ENCODE peak calls at places on chromosome 1, in six cellular contexts. Z is fibroblast of the aortic adventitia, Y is spleen, W is IMR-90, A is tibial artery, R is GM12865. C is an unnamed sample.
A peak's percentile ranks its signal among the peaks of the same experiment; 100 is the strongest.

GRCh38 chr1:91676030-91676429 is 175.4 kb downstream of the CDC7 start:
- DNase-seq in R (no peak), Z (no peak), W (no peak), A (no peak), Y (no peak), C (no peak)

GRCh38 chr1:14987829-14988603 is 165.5 kb upstream of the TMEM51 start:
- DNase-seq in W (no peak), Y (no peak), Z (peak; percentile 71), R (no peak), A (peak; percentile 72), C (no peak)

GRCh38 chr1:246753670-246754535 is 29.7 kb downstream of the SCCPDH start:
- DNase-seq in Z (peak; percentile 73), R (peak; percentile 77), W (peak; percentile 68), A (peak; percentile 69), Y (peak; percentile 78), C (peak; percentile 49)

GRCh38 chr1:223345720-223346119 is 18.3 kb downstream of the SUSD4 start:
- DNase-seq in Z (no peak), A (no peak), W (no peak), R (no peak), Y (no peak), C (no peak)

GRCh38 chr1:18160290-18160942 is 52.8 kb downstream of the IGSF21 start:
- DNase-seq in W (no peak), Z (no peak), R (no peak), Y (no peak), A (peak; percentile 74), C (no peak)

GRCh38 chr1:6001992-6002576 is 9.9 kb upstream of the NPHP4 start:
- DNase-seq in R (no peak), Z (no peak), Y (peak; percentile 72), A (peak; percentile 43), W (no peak), C (peak; percentile 18)

GRCh38 chr1:154081386-154082126 is 73.3 kb downstream of the NUP210L start:
- DNase-seq in Z (no peak), A (no peak), Y (no peak), W (no peak), R (no peak), C (no peak)

GRCh38 chr1:40742363-40743061 is 41.1 kb upstream of the KCNQ4 start:
- DNase-seq in A (no peak), Z (no peak), W (no peak), Y (no peak), R (no peak), C (no peak)

GRCh38 chr1:201639391-201639790 is 100.5 kb downstream of the NAV1 start:
- DNase-seq in W (no peak), R (no peak), A (no peak), Y (no peak), Z (no peak), C (no peak)

GRCh38 chr1:89311757-89312156 is 39.1 kb upstream of the GBP5 start:
- DNase-seq in Z (no peak), R (peak; percentile 14), A (no peak), W (no peak), Y (peak; percentile 73), C (no peak)

GRCh38 chr1:65264197-65264929 is 45.0 kb upstream of the DNAJC6 start:
- DNase-seq in Z (peak; percentile 35), Y (no peak), W (peak; percentile 37), A (no peak), R (no peak), C (no peak)
- H3K4me3 ChIP-seq in Z (peak overlapping the region; percentile 39), Y (peak overlapping the region; percentile 51), W (peak overlapping the region; percentile 15), A (peak overlapping the region; percentile 61), R (no peak overlapping the region), C (no peak overlapping the region)

GRCh38 chr1:230149751-230150584 is 82.9 kb downstream of the GALNT2 start:
- DNase-seq in Y (peak; percentile 88), R (peak; percentile 68), A (no peak), W (peak; percentile 32), Z (no peak), C (peak; percentile 45)
- H3K4me3 ChIP-seq in Y (no peak overlapping the region), R (peak overlapping the region; percentile 2), A (no peak overlapping the region), W (no peak overlapping the region), Z (no peak overlapping the region), C (no peak overlapping the region)

DNA sequence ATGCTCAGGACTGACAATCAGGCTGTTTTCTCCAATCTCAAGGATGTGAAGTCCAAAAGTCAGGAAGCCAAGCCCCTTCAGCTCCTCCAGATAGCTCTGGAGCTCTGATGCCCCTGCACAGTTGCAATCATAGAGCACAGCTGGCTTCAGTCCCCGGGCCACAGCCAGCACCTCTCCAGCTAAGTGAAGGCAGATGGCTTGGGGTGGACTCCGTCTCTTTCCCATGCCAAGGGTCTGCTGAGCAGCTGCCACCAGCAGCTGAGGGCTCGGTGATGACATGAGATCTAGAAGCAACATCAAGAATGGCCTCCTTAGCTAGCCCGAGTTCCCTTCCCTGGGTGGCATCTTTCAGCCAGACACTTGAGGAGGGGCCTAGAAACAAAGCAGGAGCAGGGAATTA is 1.0 kb downstream of the C1orf74 start:
- DNase-seq in A (no peak), W (no peak), Z (no peak), R (no peak), Y (no peak), C (no peak)
- H3K4me3 ChIP-seq in A (no peak overlapping the region), W (no peak overlapping the region), Z (peak overlapping the region; percentile 87), R (peak overlapping the region; percentile 95), Y (no peak overlapping the region), C (peak overlapping the region; percentile 64)

DNA sequence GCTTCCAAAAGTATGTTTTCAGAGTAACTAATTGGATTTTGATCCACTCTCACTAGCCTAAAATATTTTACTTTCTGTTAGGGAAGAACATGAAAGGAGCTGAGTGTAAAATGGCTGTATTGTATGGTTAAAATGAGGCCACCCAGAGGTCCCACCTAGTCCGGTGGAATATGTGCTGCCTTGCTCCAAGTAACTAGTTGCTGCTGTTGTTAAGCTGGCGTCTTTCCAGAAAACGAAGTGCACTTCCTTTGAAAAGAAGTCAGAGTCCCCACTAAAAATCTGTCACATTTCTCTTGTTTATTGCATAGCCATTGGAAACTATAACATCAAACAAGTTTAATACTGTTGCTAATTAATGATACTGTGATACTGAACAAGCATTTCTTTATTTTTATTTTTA is 3.2 kb downstream of the SLC25A33 start:
- DNase-seq in R (no peak), Z (peak; percentile 67), W (peak; percentile 44), A (no peak), Y (no peak), C (peak; percentile 35)
- H3K4me3 ChIP-seq in R (no peak overlapping the region), Z (no peak overlapping the region), W (no peak overlapping the region), A (no peak overlapping the region), Y (no peak overlapping the region), C (no peak overlapping the region)

DNA sequence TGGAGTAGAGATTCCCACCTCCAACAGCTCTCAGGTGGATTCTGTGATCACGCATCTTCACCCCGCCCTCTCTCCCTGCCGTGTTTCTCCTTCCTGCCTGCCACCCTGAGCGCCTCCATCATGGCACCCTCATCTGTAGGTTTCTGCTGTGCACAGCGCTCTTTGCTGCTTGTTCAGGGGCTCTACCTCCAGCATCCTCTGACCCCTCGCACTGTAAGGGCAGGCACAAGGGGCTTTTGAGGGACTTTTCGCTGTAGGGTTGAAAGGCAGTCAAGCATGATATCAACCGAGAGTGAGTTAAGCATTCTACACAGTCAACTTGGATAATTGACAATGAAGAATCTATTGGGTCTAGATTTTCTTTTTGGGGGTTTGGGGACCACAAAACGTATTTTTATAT is 99.1 kb upstream of the GREM2 start:
- DNase-seq in Y (no peak), Z (no peak), W (no peak), A (no peak), R (peak; percentile 10), C (no peak)
- H3K4me3 ChIP-seq in Y (no peak overlapping the region), Z (no peak overlapping the region), W (no peak overlapping the region), A (no peak overlapping the region), R (no peak overlapping the region), C (no peak overlapping the region)

GRCh38 chr1:204684206-204684536 is 1.4 kb downstream of the LRRN2 start:
- DNase-seq in Z (no peak), W (no peak), Y (no peak), R (no peak), A (peak; percentile 50), C (no peak)
- H3K4me3 ChIP-seq in Z (no peak overlapping the region), W (no peak overlapping the region), Y (peak overlapping the region; percentile 49), R (no peak overlapping the region), A (no peak overlapping the region), C (no peak overlapping the region)

GRCh38 chr1:12009318-12010001 is 9.8 kb upstream of the MIIP start:
- DNase-seq in A (no peak), W (no peak), Z (no peak), R (no peak), Y (no peak), C (no peak)

GRCh38 chr1:12006167-12006921 is 13.0 kb upstream of the MIIP start:
- DNase-seq in A (no peak), R (no peak), Z (no peak), W (no peak), Y (no peak), C (no peak)

GRCh38 chr1:12003762-12004161 is 15.5 kb upstream of the MIIP start:
- DNase-seq in A (no peak), R (no peak), Z (no peak), Y (no peak), W (no peak), C (no peak)

GRCh38 chr1:12005488-12006166 is 13.7 kb upstream of the MIIP start:
- DNase-seq in R (peak; percentile 71), Y (no peak), A (no peak), W (no peak), Z (no peak), C (no peak)

DNA sequence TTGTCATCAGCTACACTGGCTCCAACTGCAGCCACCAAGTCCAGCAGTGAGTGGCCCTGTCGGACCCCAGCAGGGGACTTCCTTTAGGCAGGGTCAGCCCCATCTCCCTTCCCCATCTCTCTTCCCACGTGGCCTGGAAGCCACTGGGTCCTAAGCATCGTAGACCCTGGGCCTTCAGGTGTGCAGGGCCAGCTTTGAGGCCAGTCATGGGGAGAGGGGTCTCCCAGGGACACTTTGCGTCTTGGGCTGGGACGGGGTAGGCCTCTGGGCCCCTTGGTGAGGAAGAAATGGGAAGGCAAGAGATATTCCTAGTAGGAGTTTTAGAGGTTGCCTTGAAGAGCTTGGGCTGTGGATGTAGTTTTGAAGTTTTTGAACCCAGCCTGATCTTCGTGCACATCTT is 12.1 kb upstream of the MIIP start:
- DNase-seq in Z (no peak), R (no peak), A (no peak), Y (no peak), W (no peak), C (no peak)
- H3K4me3 ChIP-seq in Z (no peak overlapping the region), R (no peak overlapping the region), A (no peak overlapping the region), Y (no peak overlapping the region), W (no peak overlapping the region), C (no peak overlapping the region)

GRCh38 chr1:244052728-244053312 is 1.7 kb downstream of the ZBTB18 start:
- DNase-seq in Y (no peak), Z (no peak), A (no peak), R (no peak), W (no peak), C (no peak)
- H3K4me3 ChIP-seq in Y (no peak overlapping the region), Z (no peak overlapping the region), A (no peak overlapping the region), R (no peak overlapping the region), W (no peak overlapping the region), C (no peak overlapping the region)

DNA sequence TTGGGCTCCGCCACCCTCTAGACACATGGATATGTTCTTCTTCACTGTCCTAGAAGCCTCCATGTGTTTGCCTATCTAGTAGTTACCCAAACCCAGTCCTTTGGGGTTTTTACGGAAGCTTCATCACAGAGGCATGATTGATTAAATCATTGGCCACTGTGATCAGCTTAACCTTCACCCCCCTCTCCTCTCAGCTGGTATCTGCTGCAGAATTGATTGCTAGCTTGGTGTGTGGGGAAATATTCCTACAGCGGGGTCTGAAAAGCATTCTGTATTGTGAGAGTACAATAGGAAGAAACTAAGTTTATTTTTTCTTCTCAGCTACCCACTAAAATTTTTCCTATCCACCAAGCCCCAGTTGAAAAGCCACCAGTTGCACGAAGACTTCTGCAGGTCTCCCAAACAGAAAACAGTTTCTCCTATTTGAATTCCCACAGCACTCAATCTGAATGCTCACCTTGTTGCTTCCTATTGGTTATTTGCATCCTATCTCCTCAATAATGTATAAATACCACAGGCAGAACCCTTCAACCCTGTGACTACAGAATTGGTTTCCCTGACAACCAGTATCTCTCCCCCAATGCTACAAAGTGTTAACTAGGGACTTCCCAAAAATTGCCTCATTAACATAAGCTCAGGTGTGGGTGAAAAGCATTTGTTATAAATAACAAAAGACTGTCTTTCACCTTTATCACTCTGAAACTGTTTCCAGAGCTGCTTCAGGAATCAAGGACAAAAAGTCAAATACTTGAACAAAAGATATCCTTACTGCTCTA is 9.3 kb upstream of the VANGL1 start:
- DNase-seq in Y (no peak), W (no peak), A (no peak), Z (no peak), R (no peak), C (no peak)
- H3K4me3 ChIP-seq in Y (no peak overlapping the region), W (no peak overlapping the region), A (no peak overlapping the region), Z (no peak overlapping the region), R (no peak overlapping the region), C (no peak overlapping the region)